ENCODE peak calls at places on chromosomes 2 and 18, in ten cellular contexts. One of them, this sample, is unnamed.

GRCh38 chr2:59458862-59459261 is 1094.6 kb downstream of the BCL11A start:
- DNase-seq in stimulated activated CD4-positive, alpha-beta T cell treated with anti-CD3 and anti-CD28 coated beads, Interleukin-1b, Interleukin-23, amount 100 ng/mL, for 1 hour: no peak
- DNase-seq in cortex of kidney: no peak
- DNase-seq in CD8-positive, alpha-beta memory T cell: no peak
- DNase-seq in LoVo: no peak
- DNase-seq in activated effector memory CD4-positive, alpha-beta T cell treated with Interleukin-2 at 50 U/mL for 16 hours: no peak
- DNase-seq in RPMI7951: no peak
- DNase-seq in EL: no peak
- DNase-seq in T1000: no peak
- DNase-seq in retina: peak
- DNase-seq in this sample: no peak

GRCh38 chr2:58137221-58137620 is 90.6 kb downstream of the VRK2 start:
- DNase-seq in activated effector memory CD4-positive, alpha-beta T cell treated with Interleukin-2 at 50 U/mL for 16 hours: no peak
- DNase-seq in stimulated activated CD4-positive, alpha-beta T cell treated with anti-CD3 and anti-CD28 coated beads, Interleukin-1b, Interleukin-23, amount 100 ng/mL, for 1 hour: no peak
- DNase-seq in RPMI7951: peak
- DNase-seq in EL: peak
- DNase-seq in retina: no peak
- DNase-seq in cortex of kidney: no peak
- DNase-seq in LoVo: no peak
- DNase-seq in T1000: no peak
- DNase-seq in CD8-positive, alpha-beta memory T cell: no peak
- DNase-seq in this sample: no peak

GRCh38 chr2:197079832-197080555 is 153.5 kb upstream of the PGAP1 start:
- DNase-seq in cortex of kidney: no peak
- DNase-seq in RPMI7951: peak
- DNase-seq in T1000: no peak
- DNase-seq in retina: no peak
- DNase-seq in LoVo: peak
- DNase-seq in EL: peak
- DNase-seq in stimulated activated CD4-positive, alpha-beta T cell treated with anti-CD3 and anti-CD28 coated beads, Interleukin-1b, Interleukin-23, amount 100 ng/mL, for 1 hour: no peak
- DNase-seq in CD8-positive, alpha-beta memory T cell: no peak
- DNase-seq in activated effector memory CD4-positive, alpha-beta T cell treated with Interleukin-2 at 50 U/mL for 16 hours: no peak
- DNase-seq in this sample: no peak

GRCh38 chr18:58831610-58832009 is 33.1 kb upstream of the ZNF532 start:
- DNase-seq in cortex of kidney: no peak
- DNase-seq in retina: no peak
- DNase-seq in LoVo: no peak
- DNase-seq in stimulated activated CD4-positive, alpha-beta T cell treated with anti-CD3 and anti-CD28 coated beads, Interleukin-1b, Interleukin-23, amount 100 ng/mL, for 1 hour: no peak
- DNase-seq in activated effector memory CD4-positive, alpha-beta T cell treated with Interleukin-2 at 50 U/mL for 16 hours: no peak
- DNase-seq in EL: no peak
- DNase-seq in CD8-positive, alpha-beta memory T cell: no peak
- DNase-seq in RPMI7951: peak
- DNase-seq in T1000: no peak
- DNase-seq in this sample: no peak

GRCh38 chr18:57833441-57834101 is 30.5 kb upstream of the ATP8B1 start:
- DNase-seq in EL: peak
- DNase-seq in CD8-positive, alpha-beta memory T cell: no peak
- DNase-seq in cortex of kidney: no peak
- DNase-seq in activated effector memory CD4-positive, alpha-beta T cell treated with Interleukin-2 at 50 U/mL for 16 hours: no peak
- DNase-seq in stimulated activated CD4-positive, alpha-beta T cell treated with anti-CD3 and anti-CD28 coated beads, Interleukin-1b, Interleukin-23, amount 100 ng/mL, for 1 hour: no peak
- DNase-seq in LoVo: peak
- DNase-seq in T1000: no peak
- DNase-seq in RPMI7951: peak
- DNase-seq in retina: no peak
- DNase-seq in this sample: no peak

GRCh38 chr2:29374823-29375222 is 259.6 kb downstream of the CLIP4 start:
- DNase-seq in RPMI7951: no peak
- DNase-seq in retina: no peak
- DNase-seq in activated effector memory CD4-positive, alpha-beta T cell treated with Interleukin-2 at 50 U/mL for 16 hours: no peak
- DNase-seq in EL: no peak
- DNase-seq in CD8-positive, alpha-beta memory T cell: no peak
- DNase-seq in cortex of kidney: no peak
- DNase-seq in stimulated activated CD4-positive, alpha-beta T cell treated with anti-CD3 and anti-CD28 coated beads, Interleukin-1b, Interleukin-23, amount 100 ng/mL, for 1 hour: no peak
- DNase-seq in LoVo: no peak
- DNase-seq in T1000: no peak
- DNase-seq in this sample: no peak

GRCh38 chr18:73214970-73215369 is 347.2 kb upstream of the NETO1 start:
- DNase-seq in activated effector memory CD4-positive, alpha-beta T cell treated with Interleukin-2 at 50 U/mL for 16 hours: no peak
- DNase-seq in retina: no peak
- DNase-seq in CD8-positive, alpha-beta memory T cell: no peak
- DNase-seq in T1000: no peak
- DNase-seq in RPMI7951: no peak
- DNase-seq in LoVo: no peak
- DNase-seq in EL: no peak
- DNase-seq in cortex of kidney: no peak
- DNase-seq in stimulated activated CD4-positive, alpha-beta T cell treated with anti-CD3 and anti-CD28 coated beads, Interleukin-1b, Interleukin-23, amount 100 ng/mL, for 1 hour: no peak
- DNase-seq in this sample: no peak

GRCh38 chr2:240798327-240798905 is 21.6 kb downstream of the KIF1A start:
- DNase-seq in T1000: no peak
- DNase-seq in EL: no peak
- DNase-seq in retina: no peak
- DNase-seq in stimulated activated CD4-positive, alpha-beta T cell treated with anti-CD3 and anti-CD28 coated beads, Interleukin-1b, Interleukin-23, amount 100 ng/mL, for 1 hour: no peak
- DNase-seq in activated effector memory CD4-positive, alpha-beta T cell treated with Interleukin-2 at 50 U/mL for 16 hours: no peak
- DNase-seq in cortex of kidney: no peak
- DNase-seq in RPMI7951: no peak
- DNase-seq in CD8-positive, alpha-beta memory T cell: no peak
- DNase-seq in LoVo: no peak
- DNase-seq in this sample: no peak

GRCh38 chr2:156589381-156590079 is 153.4 kb downstream of the GPD2 start:
- DNase-seq in activated effector memory CD4-positive, alpha-beta T cell treated with Interleukin-2 at 50 U/mL for 16 hours: no peak
- DNase-seq in stimulated activated CD4-positive, alpha-beta T cell treated with anti-CD3 and anti-CD28 coated beads, Interleukin-1b, Interleukin-23, amount 100 ng/mL, for 1 hour: no peak
- DNase-seq in retina: peak
- DNase-seq in RPMI7951: peak
- DNase-seq in cortex of kidney: no peak
- DNase-seq in EL: peak
- DNase-seq in LoVo: peak
- DNase-seq in T1000: no peak
- DNase-seq in CD8-positive, alpha-beta memory T cell: no peak
- DNase-seq in this sample: peak

GRCh38 chr2:173741715-173742114 is 223.5 kb downstream of the SP3 start:
- DNase-seq in LoVo: peak
- DNase-seq in activated effector memory CD4-positive, alpha-beta T cell treated with Interleukin-2 at 50 U/mL for 16 hours: no peak
- DNase-seq in RPMI7951: peak
- DNase-seq in EL: peak
- DNase-seq in CD8-positive, alpha-beta memory T cell: no peak
- DNase-seq in cortex of kidney: no peak
- DNase-seq in stimulated activated CD4-positive, alpha-beta T cell treated with anti-CD3 and anti-CD28 coated beads, Interleukin-1b, Interleukin-23, amount 100 ng/mL, for 1 hour: no peak
- DNase-seq in T1000: peak
- DNase-seq in retina: no peak
- DNase-seq in this sample: no peak

GRCh38 chr2:7999683-8000476 is 682.0 kb upstream of the ID2 start:
- DNase-seq in RPMI7951: no peak
- DNase-seq in CD8-positive, alpha-beta memory T cell: no peak
- DNase-seq in T1000: no peak
- DNase-seq in LoVo: no peak
- DNase-seq in cortex of kidney: no peak
- DNase-seq in activated effector memory CD4-positive, alpha-beta T cell treated with Interleukin-2 at 50 U/mL for 16 hours: no peak
- DNase-seq in retina: no peak
- DNase-seq in EL: no peak
- DNase-seq in stimulated activated CD4-positive, alpha-beta T cell treated with anti-CD3 and anti-CD28 coated beads, Interleukin-1b, Interleukin-23, amount 100 ng/mL, for 1 hour: no peak
- DNase-seq in this sample: no peak

GRCh38 chr18:78865056-78865598 is 114.5 kb upstream of the SALL3 start:
- DNase-seq in T1000: no peak
- DNase-seq in activated effector memory CD4-positive, alpha-beta T cell treated with Interleukin-2 at 50 U/mL for 16 hours: no peak
- DNase-seq in stimulated activated CD4-positive, alpha-beta T cell treated with anti-CD3 and anti-CD28 coated beads, Interleukin-1b, Interleukin-23, amount 100 ng/mL, for 1 hour: no peak
- DNase-seq in LoVo: no peak
- DNase-seq in RPMI7951: no peak
- DNase-seq in retina: no peak
- DNase-seq in EL: no peak
- DNase-seq in CD8-positive, alpha-beta memory T cell: no peak
- DNase-seq in cortex of kidney: no peak
- DNase-seq in this sample: no peak

GRCh38 chr2:232455426-232456255 is at the start of gene ALPI:
- DNase-seq in RPMI7951: no peak
- DNase-seq in EL: no peak
- DNase-seq in stimulated activated CD4-positive, alpha-beta T cell treated with anti-CD3 and anti-CD28 coated beads, Interleukin-1b, Interleukin-23, amount 100 ng/mL, for 1 hour: no peak
- DNase-seq in activated effector memory CD4-positive, alpha-beta T cell treated with Interleukin-2 at 50 U/mL for 16 hours: no peak
- DNase-seq in LoVo: peak
- DNase-seq in T1000: no peak
- DNase-seq in cortex of kidney: no peak
- DNase-seq in retina: no peak
- DNase-seq in CD8-positive, alpha-beta memory T cell: no peak
- DNase-seq in this sample: no peak

GRCh38 chr2:11746807-11747459 is 501 bp downstream of the LPIN1 start:
- DNase-seq in T1000: no peak
- DNase-seq in activated effector memory CD4-positive, alpha-beta T cell treated with Interleukin-2 at 50 U/mL for 16 hours: no peak
- DNase-seq in retina: peak
- DNase-seq in RPMI7951: peak
- DNase-seq in cortex of kidney: no peak
- DNase-seq in stimulated activated CD4-positive, alpha-beta T cell treated with anti-CD3 and anti-CD28 coated beads, Interleukin-1b, Interleukin-23, amount 100 ng/mL, for 1 hour: no peak
- DNase-seq in LoVo: no peak
- DNase-seq in EL: peak
- DNase-seq in CD8-positive, alpha-beta memory T cell: no peak
- DNase-seq in this sample: no peak

GRCh38 chr2:72827999-72828646 is 2.3 kb upstream of the EXOC6B start:
- DNase-seq in stimulated activated CD4-positive, alpha-beta T cell treated with anti-CD3 and anti-CD28 coated beads, Interleukin-1b, Interleukin-23, amount 100 ng/mL, for 1 hour: no peak
- DNase-seq in RPMI7951: peak
- DNase-seq in LoVo: peak
- DNase-seq in EL: peak
- DNase-seq in T1000: no peak
- DNase-seq in activated effector memory CD4-positive, alpha-beta T cell treated with Interleukin-2 at 50 U/mL for 16 hours: no peak
- DNase-seq in retina: no peak
- DNase-seq in cortex of kidney: no peak
- DNase-seq in CD8-positive, alpha-beta memory T cell: no peak
- DNase-seq in this sample: peak

GRCh38 chr2:237540823-237541222 is 25.6 kb upstream of the PRLH start:
- DNase-seq in RPMI7951: peak
- DNase-seq in stimulated activated CD4-positive, alpha-beta T cell treated with anti-CD3 and anti-CD28 coated beads, Interleukin-1b, Interleukin-23, amount 100 ng/mL, for 1 hour: no peak
- DNase-seq in CD8-positive, alpha-beta memory T cell: no peak
- DNase-seq in cortex of kidney: no peak
- DNase-seq in retina: no peak
- DNase-seq in LoVo: peak
- DNase-seq in T1000: peak
- DNase-seq in EL: peak
- DNase-seq in activated effector memory CD4-positive, alpha-beta T cell treated with Interleukin-2 at 50 U/mL for 16 hours: no peak
- DNase-seq in this sample: peak

GRCh38 chr2:143762176-143762928 is 633.1 kb downstream of the ARHGAP15 start:
- DNase-seq in cortex of kidney: no peak
- DNase-seq in RPMI7951: no peak
- DNase-seq in retina: no peak
- DNase-seq in stimulated activated CD4-positive, alpha-beta T cell treated with anti-CD3 and anti-CD28 coated beads, Interleukin-1b, Interleukin-23, amount 100 ng/mL, for 1 hour: no peak
- DNase-seq in LoVo: no peak
- DNase-seq in EL: no peak
- DNase-seq in CD8-positive, alpha-beta memory T cell: no peak
- DNase-seq in activated effector memory CD4-positive, alpha-beta T cell treated with Interleukin-2 at 50 U/mL for 16 hours: no peak
- DNase-seq in T1000: no peak
- DNase-seq in this sample: no peak